ENCODE peak calls at places on chromosomes 13 and 19, in seven cellular contexts. One of them, this sample, is unnamed.

GRCh38 chr13:70080030-70080429 is 27.6 kb upstream of the ATXN8OS start:
- DNase-seq in hepatic stellate cell: no peak
- DNase-seq in ELR: no peak
- DNase-seq in naive B cell: no peak
- DNase-seq in CD8-positive, alpha-beta T cell: no peak
- DNase-seq in OCI-LY7: no peak
- DNase-seq in activated T-cell treated with anti-CD3 and anti-CD28 coated beads for 24 hours: no peak
- DNase-seq in this sample: no peak

GRCh38 chr13:20392530-20392929 is 133.1 kb downstream of the CRYL1 start:
- DNase-seq in hepatic stellate cell: no peak
- DNase-seq in ELR: no peak
- DNase-seq in naive B cell: no peak
- DNase-seq in CD8-positive, alpha-beta T cell: no peak
- DNase-seq in OCI-LY7: no peak
- DNase-seq in activated T-cell treated with anti-CD3 and anti-CD28 coated beads for 24 hours: no peak
- DNase-seq in this sample: no peak

GRCh38 chr19:24046550-24046949 is 40.4 kb upstream of the ZNF254 start:
- DNase-seq in hepatic stellate cell: no peak
- DNase-seq in ELR: no peak
- DNase-seq in naive B cell: no peak
- DNase-seq in CD8-positive, alpha-beta T cell: no peak
- DNase-seq in OCI-LY7: no peak
- DNase-seq in activated T-cell treated with anti-CD3 and anti-CD28 coated beads for 24 hours: no peak
- DNase-seq in this sample: no peak

GRCh38 chr19:50639121-50640112 is at the start of gene SYT3:
- DNase-seq in hepatic stellate cell: peak
- DNase-seq in ELR: peak
- DNase-seq in naive B cell: no peak
- DNase-seq in CD8-positive, alpha-beta T cell: no peak
- DNase-seq in OCI-LY7: no peak
- DNase-seq in activated T-cell treated with anti-CD3 and anti-CD28 coated beads for 24 hours: peak
- DNase-seq in this sample: no peak

GRCh38 chr19:35268546-35269424 is at the start of gene USF2:
- DNase-seq in hepatic stellate cell: peak
- DNase-seq in ELR: peak
- DNase-seq in naive B cell: peak
- DNase-seq in CD8-positive, alpha-beta T cell: peak
- DNase-seq in OCI-LY7: peak
- DNase-seq in activated T-cell treated with anti-CD3 and anti-CD28 coated beads for 24 hours: peak
- DNase-seq in this sample: no peak

GRCh38 chr19:1087813-1088418 is 7.3 kb downstream of the POLR2E start:
- DNase-seq in hepatic stellate cell: no peak
- DNase-seq in ELR: no peak
- DNase-seq in naive B cell: peak
- DNase-seq in CD8-positive, alpha-beta T cell: no peak
- DNase-seq in OCI-LY7: peak
- DNase-seq in activated T-cell treated with anti-CD3 and anti-CD28 coated beads for 24 hours: no peak
- DNase-seq in this sample: peak

GRCh38 chr13:104057851-104058250 is 991.6 kb upstream of the SLC10A2 start:
- DNase-seq in hepatic stellate cell: no peak
- DNase-seq in ELR: peak
- DNase-seq in naive B cell: no peak
- DNase-seq in CD8-positive, alpha-beta T cell: no peak
- DNase-seq in OCI-LY7: no peak
- DNase-seq in activated T-cell treated with anti-CD3 and anti-CD28 coated beads for 24 hours: no peak
- DNase-seq in this sample: no peak

GRCh38 chr13:79126706-79127105 is 279.3 kb downstream of the RBM26 start:
- DNase-seq in hepatic stellate cell: no peak
- DNase-seq in ELR: no peak
- DNase-seq in naive B cell: no peak
- DNase-seq in CD8-positive, alpha-beta T cell: no peak
- DNase-seq in OCI-LY7: no peak
- DNase-seq in activated T-cell treated with anti-CD3 and anti-CD28 coated beads for 24 hours: no peak
- DNase-seq in this sample: no peak

GRCh38 chr13:70703755-70704154 is 595.5 kb upstream of the KLHL1 start:
- DNase-seq in hepatic stellate cell: no peak
- DNase-seq in ELR: peak
- DNase-seq in naive B cell: no peak
- DNase-seq in CD8-positive, alpha-beta T cell: no peak
- DNase-seq in OCI-LY7: no peak
- DNase-seq in activated T-cell treated with anti-CD3 and anti-CD28 coated beads for 24 hours: no peak
- DNase-seq in this sample: no peak